ENCODE peak calls at places on chromosome X, in seven cellular contexts. One of them, this sample, is unnamed.

GRCh38 chrX:104343408-104344129 is 88.8 kb upstream of the ESX1 start:
- DNase-seq in CD8-positive, alpha-beta T cell: peak
- DNase-seq in GM04504: peak
- DNase-seq in aorta: no peak
- DNase-seq in DMS153: no peak
- DNase-seq in NCI-H1436 treated with DMSO at 0.1 percent for 48 hours: no peak
- DNase-seq in activated CD4-positive, alpha-beta T cell treated with anti-CD3 and anti-CD28 coated beads for 48 hours: peak
- DNase-seq in this sample: peak

GRCh38 chrX:31580726-31581125 is 508.9 kb upstream of the FTHL17 start:
- DNase-seq in NCI-H1436 treated with DMSO at 0.1 percent for 48 hours: no peak
- DNase-seq in DMS153: no peak
- DNase-seq in GM04504: peak
- DNase-seq in activated CD4-positive, alpha-beta T cell treated with anti-CD3 and anti-CD28 coated beads for 48 hours: no peak
- DNase-seq in aorta: no peak
- DNase-seq in CD8-positive, alpha-beta T cell: no peak
- DNase-seq in this sample: no peak

GRCh38 chrX:104113237-104113965 is 1.1 kb downstream of the ZCCHC18 start:
- DNase-seq in activated CD4-positive, alpha-beta T cell treated with anti-CD3 and anti-CD28 coated beads for 48 hours: peak
- DNase-seq in aorta: peak
- DNase-seq in CD8-positive, alpha-beta T cell: peak
- DNase-seq in GM04504: no peak
- DNase-seq in NCI-H1436 treated with DMSO at 0.1 percent for 48 hours: peak
- DNase-seq in DMS153: peak
- DNase-seq in this sample: peak

GRCh38 chrX:96394566-96394965 is 290.1 kb upstream of the DIAPH2 start:
- DNase-seq in NCI-H1436 treated with DMSO at 0.1 percent for 48 hours: no peak
- DNase-seq in CD8-positive, alpha-beta T cell: no peak
- DNase-seq in activated CD4-positive, alpha-beta T cell treated with anti-CD3 and anti-CD28 coated beads for 48 hours: no peak
- DNase-seq in aorta: no peak
- DNase-seq in GM04504: no peak
- DNase-seq in DMS153: no peak
- DNase-seq in this sample: no peak

GRCh38 chrX:149495573-149496071 is 9.5 kb downstream of the IDS start:
- DNase-seq in aorta: no peak
- DNase-seq in GM04504: peak
- DNase-seq in CD8-positive, alpha-beta T cell: no peak
- DNase-seq in DMS153: no peak
- DNase-seq in NCI-H1436 treated with DMSO at 0.1 percent for 48 hours: no peak
- DNase-seq in activated CD4-positive, alpha-beta T cell treated with anti-CD3 and anti-CD28 coated beads for 48 hours: no peak
- DNase-seq in this sample: no peak

GRCh38 chrX:37378399-37378798 is 29.2 kb downstream of the PRRG1 start:
- DNase-seq in NCI-H1436 treated with DMSO at 0.1 percent for 48 hours: no peak
- DNase-seq in DMS153: no peak
- DNase-seq in aorta: no peak
- DNase-seq in activated CD4-positive, alpha-beta T cell treated with anti-CD3 and anti-CD28 coated beads for 48 hours: no peak
- DNase-seq in CD8-positive, alpha-beta T cell: no peak
- DNase-seq in GM04504: peak
- DNase-seq in this sample: no peak

GRCh38 chrX:9188117-9188516 is 154.2 kb upstream of the FAM9B start:
- DNase-seq in DMS153: peak
- DNase-seq in GM04504: no peak
- DNase-seq in NCI-H1436 treated with DMSO at 0.1 percent for 48 hours: no peak
- DNase-seq in activated CD4-positive, alpha-beta T cell treated with anti-CD3 and anti-CD28 coated beads for 48 hours: no peak
- DNase-seq in CD8-positive, alpha-beta T cell: no peak
- DNase-seq in aorta: no peak
- DNase-seq in this sample: no peak

GRCh38 chrX:103453655-103454054 is 65.6 kb downstream of the RAB40A start:
- DNase-seq in aorta: no peak
- DNase-seq in DMS153: no peak
- DNase-seq in NCI-H1436 treated with DMSO at 0.1 percent for 48 hours: no peak
- DNase-seq in activated CD4-positive, alpha-beta T cell treated with anti-CD3 and anti-CD28 coated beads for 48 hours: no peak
- DNase-seq in CD8-positive, alpha-beta T cell: no peak
- DNase-seq in GM04504: peak
- DNase-seq in this sample: no peak

GRCh38 chrX:29561417-29561816 is 653.9 kb upstream of the MAGEB2 start:
- DNase-seq in aorta: no peak
- DNase-seq in GM04504: no peak
- DNase-seq in DMS153: no peak
- DNase-seq in CD8-positive, alpha-beta T cell: no peak
- DNase-seq in activated CD4-positive, alpha-beta T cell treated with anti-CD3 and anti-CD28 coated beads for 48 hours: no peak
- DNase-seq in NCI-H1436 treated with DMSO at 0.1 percent for 48 hours: no peak
- DNase-seq in this sample: no peak

GRCh38 chrX:29299689-29300088 is 712.4 kb downstream of the IL1RAPL1 start:
- DNase-seq in CD8-positive, alpha-beta T cell: no peak
- DNase-seq in aorta: no peak
- DNase-seq in activated CD4-positive, alpha-beta T cell treated with anti-CD3 and anti-CD28 coated beads for 48 hours: no peak
- DNase-seq in NCI-H1436 treated with DMSO at 0.1 percent for 48 hours: no peak
- DNase-seq in GM04504: no peak
- DNase-seq in DMS153: no peak
- DNase-seq in this sample: no peak

GRCh38 chrX:119067023-119067739 is 5.6 kb upstream of the CT47C1 start:
- DNase-seq in GM04504: peak
- DNase-seq in activated CD4-positive, alpha-beta T cell treated with anti-CD3 and anti-CD28 coated beads for 48 hours: peak
- DNase-seq in NCI-H1436 treated with DMSO at 0.1 percent for 48 hours: no peak
- DNase-seq in DMS153: peak
- DNase-seq in CD8-positive, alpha-beta T cell: no peak
- DNase-seq in aorta: peak
- DNase-seq in this sample: no peak

GRCh38 chrX:133813991-133814390 is 171.4 kb downstream of the GPC3 start:
- DNase-seq in activated CD4-positive, alpha-beta T cell treated with anti-CD3 and anti-CD28 coated beads for 48 hours: no peak
- DNase-seq in aorta: no peak
- DNase-seq in CD8-positive, alpha-beta T cell: no peak
- DNase-seq in DMS153: no peak
- DNase-seq in GM04504: no peak
- DNase-seq in NCI-H1436 treated with DMSO at 0.1 percent for 48 hours: no peak
- DNase-seq in this sample: no peak

GRCh38 chrX:69503228-69503834 is 795 bp upstream of the NALF2 start:
- DNase-seq in CD8-positive, alpha-beta T cell: no peak
- DNase-seq in aorta: no peak
- DNase-seq in GM04504: no peak
- DNase-seq in NCI-H1436 treated with DMSO at 0.1 percent for 48 hours: peak
- DNase-seq in DMS153: peak
- DNase-seq in activated CD4-positive, alpha-beta T cell treated with anti-CD3 and anti-CD28 coated beads for 48 hours: peak
- DNase-seq in this sample: no peak

GRCh38 chrX:84153538-84153937 is 34.5 kb downstream of the RPS6KA6 start:
- DNase-seq in DMS153: no peak
- DNase-seq in GM04504: no peak
- DNase-seq in NCI-H1436 treated with DMSO at 0.1 percent for 48 hours: no peak
- DNase-seq in activated CD4-positive, alpha-beta T cell treated with anti-CD3 and anti-CD28 coated beads for 48 hours: no peak
- DNase-seq in CD8-positive, alpha-beta T cell: no peak
- DNase-seq in aorta: no peak
- DNase-seq in this sample: no peak

GRCh38 chrX:64975491-64975890 is 759 bp downstream of the ZC4H2 start:
- DNase-seq in NCI-H1436 treated with DMSO at 0.1 percent for 48 hours: no peak
- DNase-seq in GM04504: no peak
- DNase-seq in activated CD4-positive, alpha-beta T cell treated with anti-CD3 and anti-CD28 coated beads for 48 hours: peak
- DNase-seq in DMS153: no peak
- DNase-seq in CD8-positive, alpha-beta T cell: peak
- DNase-seq in aorta: peak
- DNase-seq in this sample: no peak

GRCh38 chrX:118497180-118497814 is 1.7 kb downstream of the DOCK11 start:
- DNase-seq in aorta: no peak
- DNase-seq in NCI-H1436 treated with DMSO at 0.1 percent for 48 hours: no peak
- DNase-seq in DMS153: no peak
- DNase-seq in CD8-positive, alpha-beta T cell: peak
- DNase-seq in GM04504: no peak
- DNase-seq in activated CD4-positive, alpha-beta T cell treated with anti-CD3 and anti-CD28 coated beads for 48 hours: no peak
- DNase-seq in this sample: no peak

GRCh38 chrX:102832661-102833060 is 104.4 kb upstream of the RAB40AL start:
- DNase-seq in aorta: no peak
- DNase-seq in NCI-H1436 treated with DMSO at 0.1 percent for 48 hours: peak
- DNase-seq in activated CD4-positive, alpha-beta T cell treated with anti-CD3 and anti-CD28 coated beads for 48 hours: no peak
- DNase-seq in CD8-positive, alpha-beta T cell: no peak
- DNase-seq in GM04504: peak
- DNase-seq in DMS153: peak
- DNase-seq in this sample: no peak

GRCh38 chrX:18702362-18703195 is 4.9 kb upstream of the PPEF1 start:
- DNase-seq in activated CD4-positive, alpha-beta T cell treated with anti-CD3 and anti-CD28 coated beads for 48 hours: no peak
- DNase-seq in aorta: no peak
- DNase-seq in GM04504: no peak
- DNase-seq in DMS153: no peak
- DNase-seq in CD8-positive, alpha-beta T cell: no peak
- DNase-seq in NCI-H1436 treated with DMSO at 0.1 percent for 48 hours: no peak
- DNase-seq in this sample: no peak

GRCh38 chrX:21004835-21005234 is 369.4 kb upstream of the CNKSR2 start:
- DNase-seq in aorta: no peak
- DNase-seq in CD8-positive, alpha-beta T cell: no peak
- DNase-seq in activated CD4-positive, alpha-beta T cell treated with anti-CD3 and anti-CD28 coated beads for 48 hours: no peak
- DNase-seq in GM04504: no peak
- DNase-seq in NCI-H1436 treated with DMSO at 0.1 percent for 48 hours: no peak
- DNase-seq in DMS153: no peak
- DNase-seq in this sample: no peak

GRCh38 chrX:82141942-82142341 is 940.0 kb downstream of the SH3BGRL start:
- DNase-seq in DMS153: no peak
- DNase-seq in CD8-positive, alpha-beta T cell: peak
- DNase-seq in aorta: no peak
- DNase-seq in GM04504: no peak
- DNase-seq in NCI-H1436 treated with DMSO at 0.1 percent for 48 hours: no peak
- DNase-seq in activated CD4-positive, alpha-beta T cell treated with anti-CD3 and anti-CD28 coated beads for 48 hours: no peak
- DNase-seq in this sample: no peak

GRCh38 chrX:42948723-42949122 is 170.8 kb upstream of the PPP1R2C start:
- DNase-seq in GM04504: no peak
- DNase-seq in DMS153: no peak
- DNase-seq in aorta: no peak
- DNase-seq in CD8-positive, alpha-beta T cell: peak
- DNase-seq in activated CD4-positive, alpha-beta T cell treated with anti-CD3 and anti-CD28 coated beads for 48 hours: no peak
- DNase-seq in NCI-H1436 treated with DMSO at 0.1 percent for 48 hours: no peak
- DNase-seq in this sample: no peak

GRCh38 chrX:49237060-49237459 is 1.8 kb downstream of the CCDC22 start:
- DNase-seq in aorta: no peak
- DNase-seq in CD8-positive, alpha-beta T cell: no peak
- DNase-seq in GM04504: no peak
- DNase-seq in NCI-H1436 treated with DMSO at 0.1 percent for 48 hours: no peak
- DNase-seq in DMS153: no peak
- DNase-seq in activated CD4-positive, alpha-beta T cell treated with anti-CD3 and anti-CD28 coated beads for 48 hours: no peak
- DNase-seq in this sample: no peak

GRCh38 chrX:74925210-74926088 is at the start of gene NEXMIF:
- DNase-seq in activated CD4-positive, alpha-beta T cell treated with anti-CD3 and anti-CD28 coated beads for 48 hours: peak
- DNase-seq in DMS153: peak
- DNase-seq in aorta: peak
- DNase-seq in CD8-positive, alpha-beta T cell: peak
- DNase-seq in NCI-H1436 treated with DMSO at 0.1 percent for 48 hours: no peak
- DNase-seq in GM04504: no peak
- DNase-seq in this sample: no peak

GRCh38 chrX:136046295-136046894 is 61.2 kb downstream of the SLC9A6 start:
- DNase-seq in GM04504: no peak
- DNase-seq in activated CD4-positive, alpha-beta T cell treated with anti-CD3 and anti-CD28 coated beads for 48 hours: no peak
- DNase-seq in DMS153: no peak
- DNase-seq in CD8-positive, alpha-beta T cell: no peak
- DNase-seq in NCI-H1436 treated with DMSO at 0.1 percent for 48 hours: no peak
- DNase-seq in aorta: no peak
- DNase-seq in this sample: no peak

This sample was measured in NK-92 treated with Interleukin-12 subunit alpha and Interleukin-12 subunit beta, amount 100 ng/mL, for 24 hours.